ENCODE peak calls at places on chromosomes 2 and 18, in ten cellular contexts. One of them, this sample, is unnamed.

GRCh38 chr18:3692113-3692621 is 242.2 kb downstream of the TGIF1 start:
- DNase-seq in bronchial epithelial cell: no peak
- DNase-seq in amygdala: no peak
- DNase-seq in occipital lobe: no peak
- DNase-seq in GOT3: no peak
- DNase-seq in fibroblast of villous mesenchyme: no peak
- DNase-seq in Calu3: no peak
- DNase-seq in activated naive CD4-positive, alpha-beta T cell: no peak
- DNase-seq in globus pallidus: no peak
- DNase-seq in naive B cell: no peak
- DNase-seq in this sample: no peak

GRCh38 chr2:62184499-62185045 is 11.3 kb upstream of the B3GNT2 start:
- DNase-seq in bronchial epithelial cell: no peak
- DNase-seq in amygdala: no peak
- DNase-seq in occipital lobe: no peak
- DNase-seq in GOT3: no peak
- DNase-seq in fibroblast of villous mesenchyme: no peak
- DNase-seq in Calu3: no peak
- DNase-seq in activated naive CD4-positive, alpha-beta T cell: no peak
- DNase-seq in globus pallidus: no peak
- DNase-seq in naive B cell: no peak
- DNase-seq in this sample: no peak

GRCh38 chr2:101479328-101479727 is 4.4 kb upstream of the RFX8 start:
- DNase-seq in bronchial epithelial cell: no peak
- DNase-seq in amygdala: no peak
- DNase-seq in occipital lobe: no peak
- DNase-seq in GOT3: no peak
- DNase-seq in fibroblast of villous mesenchyme: no peak
- DNase-seq in Calu3: no peak
- DNase-seq in activated naive CD4-positive, alpha-beta T cell: no peak
- DNase-seq in globus pallidus: no peak
- DNase-seq in naive B cell: no peak
- DNase-seq in this sample: no peak

GRCh38 chr2:230472619-230473018 is 56.6 kb downstream of the SP100 start:
- DNase-seq in bronchial epithelial cell: peak; percentile 87
- DNase-seq in amygdala: no peak
- DNase-seq in occipital lobe: no peak
- DNase-seq in GOT3: no peak
- DNase-seq in fibroblast of villous mesenchyme: peak; percentile 50
- DNase-seq in Calu3: no peak
- DNase-seq in activated naive CD4-positive, alpha-beta T cell: no peak
- DNase-seq in globus pallidus: no peak
- DNase-seq in naive B cell: no peak
- DNase-seq in this sample: no peak

GRCh38 chr2:135225781-135226180 is 173.7 kb downstream of the RAB3GAP1 start:
- DNase-seq in bronchial epithelial cell: no peak
- DNase-seq in amygdala: no peak
- DNase-seq in occipital lobe: no peak
- DNase-seq in GOT3: no peak
- DNase-seq in fibroblast of villous mesenchyme: no peak
- DNase-seq in Calu3: no peak
- DNase-seq in activated naive CD4-positive, alpha-beta T cell: no peak
- DNase-seq in globus pallidus: no peak
- DNase-seq in naive B cell: no peak
- DNase-seq in this sample: no peak

GRCh38 chr2:190266314-190266713 is 53.3 kb downstream of the HIBCH start:
- DNase-seq in bronchial epithelial cell: no peak
- DNase-seq in amygdala: no peak
- DNase-seq in occipital lobe: no peak
- DNase-seq in GOT3: no peak
- DNase-seq in fibroblast of villous mesenchyme: no peak
- DNase-seq in Calu3: no peak
- DNase-seq in activated naive CD4-positive, alpha-beta T cell: no peak
- DNase-seq in globus pallidus: no peak
- DNase-seq in naive B cell: no peak
- DNase-seq in this sample: no peak

GRCh38 chr2:159712929-159713575 is 746 bp downstream of the MARCHF7 start:
- DNase-seq in bronchial epithelial cell: peak; percentile 24
- DNase-seq in amygdala: no peak
- DNase-seq in occipital lobe: no peak
- DNase-seq in GOT3: no peak
- DNase-seq in fibroblast of villous mesenchyme: peak; percentile 36
- DNase-seq in Calu3: no peak
- DNase-seq in activated naive CD4-positive, alpha-beta T cell: no peak
- DNase-seq in globus pallidus: no peak
- DNase-seq in naive B cell: no peak
- DNase-seq in this sample: no peak

GRCh38 chr2:39437522-39438296 is 624 bp upstream of the MAP4K3 start:
- DNase-seq in bronchial epithelial cell: peak; percentile 76
- DNase-seq in amygdala: peak; percentile 50
- DNase-seq in occipital lobe: peak; percentile 15
- DNase-seq in GOT3: no peak
- DNase-seq in fibroblast of villous mesenchyme: peak; percentile 32
- DNase-seq in Calu3: peak; percentile 52
- DNase-seq in activated naive CD4-positive, alpha-beta T cell: no peak
- DNase-seq in globus pallidus: no peak
- DNase-seq in naive B cell: peak; percentile 54
- DNase-seq in this sample: peak; percentile 44

GRCh38 chr2:239916205-239917127 is 108.7 kb downstream of the NDUFA10 start:
- DNase-seq in bronchial epithelial cell: no peak
- DNase-seq in amygdala: no peak
- DNase-seq in occipital lobe: no peak
- DNase-seq in GOT3: no peak
- DNase-seq in fibroblast of villous mesenchyme: no peak
- DNase-seq in Calu3: no peak
- DNase-seq in activated naive CD4-positive, alpha-beta T cell: no peak
- DNase-seq in globus pallidus: no peak
- DNase-seq in naive B cell: no peak
- DNase-seq in this sample: no peak

GRCh38 chr18:9413586-9413985 is 61.7 kb upstream of the RALBP1 start:
- DNase-seq in bronchial epithelial cell: no peak
- DNase-seq in amygdala: no peak
- DNase-seq in occipital lobe: no peak
- DNase-seq in GOT3: no peak
- DNase-seq in fibroblast of villous mesenchyme: peak; percentile 81
- DNase-seq in Calu3: no peak
- DNase-seq in activated naive CD4-positive, alpha-beta T cell: no peak
- DNase-seq in globus pallidus: no peak
- DNase-seq in naive B cell: no peak
- DNase-seq in this sample: no peak

GRCh38 chr2:20490300-20491181 is 43.7 kb downstream of the RHOB start:
- DNase-seq in bronchial epithelial cell: peak; percentile 95
- DNase-seq in amygdala: peak; percentile 12
- DNase-seq in occipital lobe: no peak
- DNase-seq in GOT3: no peak
- DNase-seq in fibroblast of villous mesenchyme: no peak
- DNase-seq in Calu3: no peak
- DNase-seq in activated naive CD4-positive, alpha-beta T cell: no peak
- DNase-seq in globus pallidus: no peak
- DNase-seq in naive B cell: no peak
- DNase-seq in this sample: no peak

GRCh38 chr2:240024766-240025165 is 376 bp downstream of the NDUFA10 start:
- DNase-seq in bronchial epithelial cell: no peak
- DNase-seq in amygdala: no peak
- DNase-seq in occipital lobe: no peak
- DNase-seq in GOT3: no peak
- DNase-seq in fibroblast of villous mesenchyme: peak; percentile 7
- DNase-seq in Calu3: no peak
- DNase-seq in activated naive CD4-positive, alpha-beta T cell: peak; percentile 30
- DNase-seq in globus pallidus: no peak
- DNase-seq in naive B cell: no peak
- DNase-seq in this sample: peak; percentile 10

GRCh38 chr18:61992923-61993322 is 100.1 kb upstream of the RNF152 start:
- DNase-seq in bronchial epithelial cell: peak; percentile 67
- DNase-seq in amygdala: no peak
- DNase-seq in occipital lobe: no peak
- DNase-seq in GOT3: no peak
- DNase-seq in fibroblast of villous mesenchyme: peak; percentile 61
- DNase-seq in Calu3: no peak
- DNase-seq in activated naive CD4-positive, alpha-beta T cell: no peak
- DNase-seq in globus pallidus: no peak
- DNase-seq in naive B cell: no peak
- DNase-seq in this sample: peak; percentile 17

GRCh38 chr2:216757532-216757931 is 62.2 kb upstream of the IGFBP5 start:
- DNase-seq in bronchial epithelial cell: no peak
- DNase-seq in amygdala: no peak
- DNase-seq in occipital lobe: no peak
- DNase-seq in GOT3: no peak
- DNase-seq in fibroblast of villous mesenchyme: no peak
- DNase-seq in Calu3: no peak
- DNase-seq in activated naive CD4-positive, alpha-beta T cell: no peak
- DNase-seq in globus pallidus: no peak
- DNase-seq in naive B cell: no peak
- DNase-seq in this sample: no peak

GRCh38 chr2:240912878-240913809 is 7.0 kb downstream of the CROCC2 start:
- DNase-seq in bronchial epithelial cell: peak; percentile 22
- DNase-seq in amygdala: no peak
- DNase-seq in occipital lobe: no peak
- DNase-seq in GOT3: no peak
- DNase-seq in fibroblast of villous mesenchyme: no peak
- DNase-seq in Calu3: no peak
- DNase-seq in activated naive CD4-positive, alpha-beta T cell: no peak
- DNase-seq in globus pallidus: no peak
- DNase-seq in naive B cell: no peak
- DNase-seq in this sample: no peak

GRCh38 chr18:21345851-21346250 is 103.8 kb downstream of the GREB1L start:
- DNase-seq in bronchial epithelial cell: peak; percentile 38
- DNase-seq in amygdala: no peak
- DNase-seq in occipital lobe: no peak
- DNase-seq in GOT3: no peak
- DNase-seq in fibroblast of villous mesenchyme: no peak
- DNase-seq in Calu3: no peak
- DNase-seq in activated naive CD4-positive, alpha-beta T cell: no peak
- DNase-seq in globus pallidus: no peak
- DNase-seq in naive B cell: no peak
- DNase-seq in this sample: no peak

GRCh38 chr2:43605079-43605655 is 9.3 kb upstream of the THADA start:
- DNase-seq in bronchial epithelial cell: peak; percentile 55
- DNase-seq in amygdala: no peak
- DNase-seq in occipital lobe: peak; percentile 4
- DNase-seq in GOT3: no peak
- DNase-seq in fibroblast of villous mesenchyme: peak; percentile 55
- DNase-seq in Calu3: peak; percentile 47
- DNase-seq in activated naive CD4-positive, alpha-beta T cell: no peak
- DNase-seq in globus pallidus: peak; percentile 24
- DNase-seq in naive B cell: no peak
- DNase-seq in this sample: peak; percentile 49

GRCh38 chr2:190415794-190416729 is 7.9 kb downstream of the MFSD6 start:
- DNase-seq in bronchial epithelial cell: no peak
- DNase-seq in amygdala: no peak
- DNase-seq in occipital lobe: no peak
- DNase-seq in GOT3: no peak
- DNase-seq in fibroblast of villous mesenchyme: no peak
- DNase-seq in Calu3: no peak
- DNase-seq in activated naive CD4-positive, alpha-beta T cell: no peak
- DNase-seq in globus pallidus: no peak
- DNase-seq in naive B cell: no peak
- DNase-seq in this sample: no peak

GRCh38 chr2:173759959-173760358 is 205.2 kb downstream of the SP3 start:
- DNase-seq in bronchial epithelial cell: no peak
- DNase-seq in amygdala: no peak
- DNase-seq in occipital lobe: no peak
- DNase-seq in GOT3: no peak
- DNase-seq in fibroblast of villous mesenchyme: no peak
- DNase-seq in Calu3: no peak
- DNase-seq in activated naive CD4-positive, alpha-beta T cell: no peak
- DNase-seq in globus pallidus: no peak
- DNase-seq in naive B cell: no peak
- DNase-seq in this sample: no peak

GRCh38 chr2:183069174-183069573 is 9.4 kb upstream of the DUSP19 start:
- DNase-seq in bronchial epithelial cell: no peak
- DNase-seq in amygdala: no peak
- DNase-seq in occipital lobe: no peak
- DNase-seq in GOT3: no peak
- DNase-seq in fibroblast of villous mesenchyme: no peak
- DNase-seq in Calu3: no peak
- DNase-seq in activated naive CD4-positive, alpha-beta T cell: no peak
- DNase-seq in globus pallidus: no peak
- DNase-seq in naive B cell: no peak
- DNase-seq in this sample: no peak

GRCh38 chr2:157784169-157784822 is 91.8 kb downstream of the ACVR1 start:
- DNase-seq in bronchial epithelial cell: peak; percentile 91
- DNase-seq in amygdala: peak; percentile 25
- DNase-seq in occipital lobe: peak; percentile 14
- DNase-seq in GOT3: no peak
- DNase-seq in fibroblast of villous mesenchyme: no peak
- DNase-seq in Calu3: peak; percentile 54
- DNase-seq in activated naive CD4-positive, alpha-beta T cell: no peak
- DNase-seq in globus pallidus: no peak
- DNase-seq in naive B cell: no peak
- DNase-seq in this sample: no peak

GRCh38 chr2:26033270-26033768 is 565 bp upstream of the RAB10 start:
- DNase-seq in bronchial epithelial cell: peak; percentile 83
- DNase-seq in amygdala: no peak
- DNase-seq in occipital lobe: peak; percentile 75
- DNase-seq in GOT3: peak; percentile 74
- DNase-seq in fibroblast of villous mesenchyme: peak; percentile 88
- DNase-seq in Calu3: peak; percentile 74
- DNase-seq in activated naive CD4-positive, alpha-beta T cell: no peak
- DNase-seq in globus pallidus: peak; percentile 58
- DNase-seq in naive B cell: no peak
- DNase-seq in this sample: peak; percentile 84

GRCh38 chr2:71603851-71604708 is 150.7 kb downstream of the DYSF start:
- DNase-seq in bronchial epithelial cell: no peak
- DNase-seq in amygdala: no peak
- DNase-seq in occipital lobe: no peak
- DNase-seq in GOT3: no peak
- DNase-seq in fibroblast of villous mesenchyme: no peak
- DNase-seq in Calu3: no peak
- DNase-seq in activated naive CD4-positive, alpha-beta T cell: no peak
- DNase-seq in globus pallidus: no peak
- DNase-seq in naive B cell: no peak
- DNase-seq in this sample: no peak

GRCh38 chr2:207131634-207132418 is 33.9 kb downstream of the KLF7 start:
- DNase-seq in bronchial epithelial cell: no peak
- DNase-seq in amygdala: no peak
- DNase-seq in occipital lobe: no peak
- DNase-seq in GOT3: no peak
- DNase-seq in fibroblast of villous mesenchyme: no peak
- DNase-seq in Calu3: no peak
- DNase-seq in activated naive CD4-positive, alpha-beta T cell: no peak
- DNase-seq in globus pallidus: no peak
- DNase-seq in naive B cell: no peak
- DNase-seq in this sample: no peak

GRCh38 chr2:121002597-121002996 is 266.9 kb downstream of the GLI2 start:
- DNase-seq in bronchial epithelial cell: no peak
- DNase-seq in amygdala: no peak
- DNase-seq in occipital lobe: no peak
- DNase-seq in GOT3: no peak
- DNase-seq in fibroblast of villous mesenchyme: no peak
- DNase-seq in Calu3: no peak
- DNase-seq in activated naive CD4-positive, alpha-beta T cell: no peak
- DNase-seq in globus pallidus: no peak
- DNase-seq in naive B cell: no peak
- DNase-seq in this sample: no peak

This sample was measured in RPMI8226.